ENCODE peak calls at places on chromosomes 5 and 9, in six cellular contexts. K, E, A, O, X and G are unnamed samples.
A peak's percentile ranks its signal among the peaks of the same experiment; 100 is the strongest.

GRCh38 chr5:20949636-20950035 is 961.6 kb upstream of the CDH18 start:
- DNase-seq in E (no peak), A (no peak), X (no peak), O (no peak), K (no peak), G (no peak)

GRCh38 chr5:38749861-38750260 is 96.0 kb upstream of the OSMR start:
- DNase-seq in A (no peak), O (no peak), X (no peak), E (no peak), K (no peak), G (no peak)

GRCh38 chr9:35910613-35911488 is 1.6 kb downstream of the SPAAR start:
- DNase-seq in A (no peak), O (no peak), E (peak; percentile 66), K (peak; percentile 66), X (peak; percentile 24), G (peak; percentile 75)

GRCh38 chr5:170537451-170538095 is 33.8 kb downstream of the KCNIP1 start:
- DNase-seq in O (peak; percentile 28), X (no peak), A (no peak), K (no peak), E (no peak), G (no peak)

GRCh38 chr5:111749303-111750026 is 7.5 kb downstream of the NREP start:
- DNase-seq in E (no peak), K (no peak), A (no peak), X (no peak), O (no peak), G (no peak)

GRCh38 chr5:106675674-106676073 is 995.1 kb downstream of the EFNA5 start:
- DNase-seq in K (no peak), A (no peak), O (no peak), E (no peak), X (no peak), G (no peak)

GRCh38 chr5:55159763-55160492 is at the start of gene GPX8:
- DNase-seq in X (no peak), K (peak; percentile 56), A (no peak), O (no peak), E (peak; percentile 77), G (peak; percentile 39)

GRCh38 chr5:32828492-32828891 is 117.4 kb downstream of the NPR3 start:
- DNase-seq in E (no peak), O (no peak), X (no peak), A (no peak), K (no peak), G (no peak)

GRCh38 chr9:90953200-90953599 is 151.6 kb downstream of the SYK start:
- DNase-seq in O (no peak), A (no peak), K (no peak), X (no peak), E (no peak), G (peak; percentile 47)

GRCh38 chr5:95850391-95850894 is 27.9 kb upstream of the GLRX start:
- DNase-seq in E (no peak), A (no peak), X (no peak), K (no peak), O (no peak), G (no peak)

GRCh38 chr5:179608131-179608581 is 15.3 kb downstream of the HNRNPH1 start:
- DNase-seq in X (no peak), A (no peak), E (no peak), O (peak; percentile 58), K (peak; percentile 16), G (no peak)

GRCh38 chr5:34450338-34450737 is 205.8 kb upstream of the RAI14 start:
- DNase-seq in K (no peak), O (no peak), E (no peak), X (no peak), A (peak; percentile 61), G (no peak)

GRCh38 chr5:105905392-105905791 is 1765.3 kb downstream of the EFNA5 start:
- DNase-seq in X (no peak), E (no peak), A (no peak), K (no peak), O (no peak), G (no peak)

GRCh38 chr9:115606851-115607250 is 488.9 kb upstream of the TNC start:
- DNase-seq in K (no peak), A (no peak), O (no peak), E (no peak), X (no peak), G (no peak)

GRCh38 chr9:84304166-84304565 is 36.4 kb downstream of the SLC28A3 start:
- DNase-seq in E (no peak), A (no peak), K (peak; percentile 49), X (no peak), O (no peak), G (no peak)

GRCh38 chr9:806285-807156 is 35.0 kb upstream of the DMRT1 start:
- DNase-seq in E (no peak), K (no peak), O (no peak), X (no peak), A (no peak), G (peak; percentile 59)

GRCh38 chr9:33211695-33212393 is 28.1 kb upstream of the SPINK4 start:
- DNase-seq in O (no peak), K (no peak), X (no peak), E (peak; percentile 48), A (no peak), G (no peak)

GRCh38 chr9:69513291-69513690 is 158.9 kb downstream of the APBA1 start:
- DNase-seq in A (no peak), K (no peak), O (no peak), X (no peak), E (no peak), G (peak; percentile 20)

GRCh38 chr9:89319015-89319905 is 960 bp downstream of the SECISBP2 start:
- DNase-seq in E (no peak), K (no peak), X (no peak), O (no peak), A (no peak), G (no peak)

GRCh38 chr9:17116400-17116837 is 18.4 kb upstream of the CNTLN start:
- DNase-seq in K (no peak), O (no peak), A (no peak), E (peak; percentile 19), X (no peak), G (no peak)

GRCh38 chr5:141960018-141960417 is 2.0 kb upstream of the PCDH12 start:
- DNase-seq in E (no peak), O (no peak), K (no peak), X (no peak), A (no peak), G (peak; percentile 35)

GRCh38 chr9:5436441-5436840 is 1.3 kb downstream of the PLGRKT start:
- DNase-seq in A (no peak), E (no peak), O (no peak), K (no peak), X (no peak), G (no peak)
- H3K4me3 ChIP-seq in A (no peak overlapping the region), E (peak overlapping the region; percentile 87), O (no peak overlapping the region), K (no peak overlapping the region), X (no peak overlapping the region), G (no peak overlapping the region)

GRCh38 chr9:92232190-92232589 is 61.3 kb downstream of the IARS1 start:
- DNase-seq in O (no peak), X (no peak), E (no peak), K (no peak), A (no peak), G (no peak)
- H3K36me3 ChIP-seq in O (peaks cover 35% of the 10 kb centered on the region), X (peaks cover 13% of the 10 kb centered on the region), E (peaks cover 27% of the 10 kb centered on the region), K (no peaks in the 10 kb centered on the region), A (no peaks in the 10 kb centered on the region), G (peaks cover 16% of the 10 kb centered on the region)

DNA sequence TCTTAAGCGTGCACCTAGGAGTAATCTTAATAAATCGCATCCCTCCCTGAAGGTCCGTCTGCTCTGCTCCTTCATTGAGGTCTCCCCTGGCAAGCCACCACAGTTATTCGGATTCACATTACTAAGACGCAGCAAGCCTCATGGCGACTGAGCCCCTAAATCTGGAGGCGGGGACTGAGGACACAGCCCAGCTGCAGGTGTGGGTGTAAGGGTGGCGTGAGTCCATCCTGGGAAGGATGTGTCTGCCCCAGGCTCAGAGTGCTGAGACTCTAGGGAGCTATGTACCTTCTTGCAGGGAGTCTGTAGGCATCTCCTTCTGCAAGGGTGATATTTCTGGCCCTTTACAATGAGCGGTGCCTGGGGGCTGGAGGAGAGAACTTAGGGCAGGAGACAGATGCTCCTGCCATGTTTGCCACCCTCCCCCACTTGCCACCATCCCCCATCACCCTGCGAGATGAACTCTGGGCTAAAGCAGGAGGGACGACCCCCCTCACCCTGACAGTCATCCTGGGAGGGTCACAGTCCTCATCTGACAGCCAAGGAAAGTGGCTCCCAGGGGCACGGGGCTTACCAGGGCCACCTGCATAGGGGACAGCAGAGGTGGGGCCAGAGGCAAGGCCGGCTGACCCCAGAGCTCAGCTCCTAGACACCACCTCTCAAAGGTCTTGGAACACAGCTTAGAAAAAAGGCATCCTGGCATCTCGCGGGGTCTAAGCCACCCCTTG is 76.4 kb upstream of the FCN1 start:
- DNase-seq in E (no peak), O (peak; percentile 46), X (no peak), K (no peak), A (peak; percentile 20), G (no peak)
- H3K27me3 ChIP-seq in E (no peaks in the 10 kb centered on the region), O (peaks cover 40% of the 10 kb centered on the region), X (no peaks in the 10 kb centered on the region), K (no peaks in the 10 kb centered on the region), A (no peaks in the 10 kb centered on the region), G (no peaks in the 10 kb centered on the region)

DNA sequence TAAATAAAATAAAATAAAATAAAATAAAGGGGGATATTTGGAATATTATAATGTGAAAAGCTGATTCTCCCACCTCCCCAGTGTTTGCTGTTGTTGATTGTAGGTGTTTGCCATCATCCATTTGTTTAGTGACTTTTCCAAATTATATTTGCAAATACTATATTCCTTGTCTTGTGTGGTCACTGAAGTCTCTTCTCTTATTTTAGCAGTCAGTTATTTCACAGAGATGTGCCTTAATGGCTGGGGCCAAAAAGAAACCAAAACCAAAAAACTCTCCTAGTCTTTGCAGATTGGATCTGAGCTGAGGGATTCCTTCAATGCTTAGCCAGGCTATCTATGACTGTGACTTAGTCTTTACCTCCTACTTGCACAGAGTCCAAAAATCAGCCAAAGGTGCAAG is 70.9 kb upstream of the ZNF169 start:
- DNase-seq in E (no peak), A (no peak), K (no peak), X (no peak), O (no peak), G (no peak)
- H3K4me3 ChIP-seq in E (no peak overlapping the region), A (no peak overlapping the region), K (no peak overlapping the region), X (no peak overlapping the region), O (no peak overlapping the region), G (no peak overlapping the region)

DNA sequence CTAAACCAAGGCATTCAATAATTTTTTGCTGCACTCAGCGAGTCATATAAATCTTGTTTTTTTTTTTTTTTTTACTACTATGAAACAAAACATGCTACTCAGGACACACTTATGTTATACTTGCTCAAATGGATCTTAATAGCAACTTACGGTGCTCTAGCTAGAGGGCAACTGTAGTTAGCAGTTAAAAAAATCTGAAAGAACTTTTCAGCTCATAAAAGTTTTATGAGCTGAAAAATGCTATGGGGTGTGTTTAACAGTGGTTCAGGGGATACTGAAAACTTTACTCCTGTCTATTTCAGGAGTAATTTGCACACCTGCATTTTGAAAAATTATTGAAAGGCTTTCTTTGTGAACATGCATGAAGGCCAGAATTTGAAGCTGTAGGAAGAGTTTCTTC is 53.4 kb downstream of the VCAN start:
- DNase-seq in E (no peak), X (no peak), K (no peak), O (no peak), A (no peak), G (no peak)
- H3K36me3 ChIP-seq in E (no peaks in the 10 kb centered on the region), X (no peaks in the 10 kb centered on the region), K (no peaks in the 10 kb centered on the region), O (peaks cover under 1% of the 10 kb centered on the region), A (no peaks in the 10 kb centered on the region), G (peaks cover 2% of the 10 kb centered on the region)

DNA sequence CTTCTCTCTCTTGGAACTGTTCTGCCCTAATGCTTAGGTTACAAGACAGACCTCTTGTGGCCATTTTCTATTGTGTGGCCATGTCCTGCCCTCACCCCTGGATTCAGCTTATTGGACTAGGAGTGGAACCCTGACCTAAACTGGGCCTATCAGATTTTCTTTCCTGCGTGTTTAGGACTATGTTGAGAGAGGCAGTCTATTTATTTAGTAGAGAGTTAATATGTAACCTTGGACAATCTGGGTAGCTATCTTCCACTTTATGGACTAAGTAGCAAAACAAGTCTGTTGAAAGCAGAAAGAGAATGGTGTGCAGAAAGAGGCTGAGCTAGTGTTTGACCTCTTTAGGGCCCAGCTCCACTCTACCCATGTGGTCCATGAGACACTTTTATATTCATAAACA is 82.6 kb upstream of the SMIM32 start:
- DNase-seq in X (no peak), O (no peak), A (no peak), K (no peak), E (no peak), G (no peak)
- H3K27me3 ChIP-seq in X (no peaks in the 10 kb centered on the region), O (no peaks in the 10 kb centered on the region), A (no peaks in the 10 kb centered on the region), K (no peaks in the 10 kb centered on the region), E (peaks cover 46% of the 10 kb centered on the region), G (no peaks in the 10 kb centered on the region)